ENCODE peak calls at places on chromosomes 1 and 21, in seven cellular contexts. One of them, this sample, is unnamed.

GRCh38 chr1:43140583-43140982 is 31.5 kb downstream of the EBNA1BP2 start:
- DNase-seq in RCC 7860: no peak
- DNase-seq in activated T-cell treated with anti-CD3 and anti-CD28 coated beads, Interleukin-2, amount 50 U/mL, for 72 hours: no peak
- DNase-seq in NCI-H1105: no peak
- DNase-seq in GM10248: no peak
- DNase-seq in K562: no peak
- DNase-seq in activated CD8-positive, alpha-beta T cell treated with anti-CD3 and anti-CD28 coated beads for 36 hours: no peak
- DNase-seq in this sample: no peak

GRCh38 chr21:28605138-28605537 is 387.5 kb downstream of the LTN1 start:
- DNase-seq in RCC 7860: no peak
- DNase-seq in activated T-cell treated with anti-CD3 and anti-CD28 coated beads, Interleukin-2, amount 50 U/mL, for 72 hours: no peak
- DNase-seq in NCI-H1105: no peak
- DNase-seq in GM10248: peak; percentile 9
- DNase-seq in K562: no peak
- DNase-seq in activated CD8-positive, alpha-beta T cell treated with anti-CD3 and anti-CD28 coated beads for 36 hours: peak; percentile 9
- DNase-seq in this sample: no peak

GRCh38 chr1:6041432-6042062 is 4.1 kb upstream of the KCNAB2 start:
- DNase-seq in RCC 7860: no peak
- DNase-seq in activated T-cell treated with anti-CD3 and anti-CD28 coated beads, Interleukin-2, amount 50 U/mL, for 72 hours: peak; percentile 35
- DNase-seq in NCI-H1105: no peak
- DNase-seq in GM10248: peak; percentile 59
- DNase-seq in K562: peak; percentile 79
- DNase-seq in activated CD8-positive, alpha-beta T cell treated with anti-CD3 and anti-CD28 coated beads for 36 hours: peak; percentile 39
- DNase-seq in this sample: peak; percentile 18

GRCh38 chr1:60281360-60281932 is 207.9 kb upstream of the C1orf87 start:
- DNase-seq in RCC 7860: peak; percentile 35
- DNase-seq in activated T-cell treated with anti-CD3 and anti-CD28 coated beads, Interleukin-2, amount 50 U/mL, for 72 hours: peak; percentile 27
- DNase-seq in NCI-H1105: peak; percentile 80
- DNase-seq in GM10248: peak; percentile 34
- DNase-seq in K562: peak; percentile 53
- DNase-seq in activated CD8-positive, alpha-beta T cell treated with anti-CD3 and anti-CD28 coated beads for 36 hours: peak; percentile 63
- DNase-seq in this sample: peak; percentile 62

GRCh38 chr1:225427249-225428065 is at the start of gene LBR:
- DNase-seq in RCC 7860: no peak
- DNase-seq in activated T-cell treated with anti-CD3 and anti-CD28 coated beads, Interleukin-2, amount 50 U/mL, for 72 hours: peak; percentile 50
- DNase-seq in NCI-H1105: no peak
- DNase-seq in GM10248: no peak
- DNase-seq in K562: peak; percentile 45
- DNase-seq in activated CD8-positive, alpha-beta T cell treated with anti-CD3 and anti-CD28 coated beads for 36 hours: peak; percentile 41
- DNase-seq in this sample: peak; percentile 41

GRCh38 chr1:35590476-35591040 is 17.4 kb downstream of the TFAP2E start:
- DNase-seq in RCC 7860: no peak
- DNase-seq in activated T-cell treated with anti-CD3 and anti-CD28 coated beads, Interleukin-2, amount 50 U/mL, for 72 hours: no peak
- DNase-seq in NCI-H1105: no peak
- DNase-seq in GM10248: no peak
- DNase-seq in K562: no peak
- DNase-seq in activated CD8-positive, alpha-beta T cell treated with anti-CD3 and anti-CD28 coated beads for 36 hours: no peak
- DNase-seq in this sample: no peak

GRCh38 chr1:51926171-51926812 is 47.8 kb upstream of the NRDC start:
- DNase-seq in RCC 7860: peak; percentile 20
- DNase-seq in activated T-cell treated with anti-CD3 and anti-CD28 coated beads, Interleukin-2, amount 50 U/mL, for 72 hours: peak; percentile 16
- DNase-seq in NCI-H1105: no peak
- DNase-seq in GM10248: no peak
- DNase-seq in K562: peak; percentile 39
- DNase-seq in activated CD8-positive, alpha-beta T cell treated with anti-CD3 and anti-CD28 coated beads for 36 hours: peak; percentile 18
- DNase-seq in this sample: peak; percentile 70

GRCh38 chr1:172897738-172898137 is 153.0 kb downstream of the TNFSF18 start:
- DNase-seq in RCC 7860: peak; percentile 17
- DNase-seq in activated T-cell treated with anti-CD3 and anti-CD28 coated beads, Interleukin-2, amount 50 U/mL, for 72 hours: no peak
- DNase-seq in NCI-H1105: no peak
- DNase-seq in GM10248: no peak
- DNase-seq in K562: no peak
- DNase-seq in activated CD8-positive, alpha-beta T cell treated with anti-CD3 and anti-CD28 coated beads for 36 hours: no peak
- DNase-seq in this sample: peak; percentile 93

GRCh38 chr1:25820247-25821111 is 725 bp downstream of the MTFR1L start:
- DNase-seq in RCC 7860: peak; percentile 54
- DNase-seq in activated T-cell treated with anti-CD3 and anti-CD28 coated beads, Interleukin-2, amount 50 U/mL, for 72 hours: peak; percentile 79
- DNase-seq in NCI-H1105: no peak
- DNase-seq in GM10248: peak; percentile 87
- DNase-seq in K562: peak; percentile 87
- DNase-seq in activated CD8-positive, alpha-beta T cell treated with anti-CD3 and anti-CD28 coated beads for 36 hours: peak; percentile 88
- DNase-seq in this sample: peak; percentile 73

GRCh38 chr1:155241069-155241679 is 14.1 kb downstream of the ENTREP3 start:
- DNase-seq in RCC 7860: peak; percentile 65
- DNase-seq in activated T-cell treated with anti-CD3 and anti-CD28 coated beads, Interleukin-2, amount 50 U/mL, for 72 hours: peak; percentile 66
- DNase-seq in NCI-H1105: peak; percentile 77
- DNase-seq in GM10248: peak; percentile 69
- DNase-seq in K562: peak; percentile 78
- DNase-seq in activated CD8-positive, alpha-beta T cell treated with anti-CD3 and anti-CD28 coated beads for 36 hours: peak; percentile 84
- DNase-seq in this sample: peak; percentile 89

GRCh38 chr1:99603699-99604595 is 42.0 kb upstream of the PALMD start:
- DNase-seq in RCC 7860: no peak
- DNase-seq in activated T-cell treated with anti-CD3 and anti-CD28 coated beads, Interleukin-2, amount 50 U/mL, for 72 hours: no peak
- DNase-seq in NCI-H1105: no peak
- DNase-seq in GM10248: no peak
- DNase-seq in K562: no peak
- DNase-seq in activated CD8-positive, alpha-beta T cell treated with anti-CD3 and anti-CD28 coated beads for 36 hours: no peak
- DNase-seq in this sample: peak; percentile 13

GRCh38 chr21:32844653-32845443 is 73.3 kb upstream of the PAXBP1 start:
- DNase-seq in RCC 7860: no peak
- DNase-seq in activated T-cell treated with anti-CD3 and anti-CD28 coated beads, Interleukin-2, amount 50 U/mL, for 72 hours: no peak
- DNase-seq in NCI-H1105: no peak
- DNase-seq in GM10248: no peak
- DNase-seq in K562: no peak
- DNase-seq in activated CD8-positive, alpha-beta T cell treated with anti-CD3 and anti-CD28 coated beads for 36 hours: no peak
- DNase-seq in this sample: peak; percentile 66

GRCh38 chr1:109620396-109620817 is 770 bp downstream of the AMPD2 start:
- DNase-seq in RCC 7860: peak; percentile 50
- DNase-seq in activated T-cell treated with anti-CD3 and anti-CD28 coated beads, Interleukin-2, amount 50 U/mL, for 72 hours: no peak
- DNase-seq in NCI-H1105: no peak
- DNase-seq in GM10248: no peak
- DNase-seq in K562: peak; percentile 61
- DNase-seq in activated CD8-positive, alpha-beta T cell treated with anti-CD3 and anti-CD28 coated beads for 36 hours: no peak
- DNase-seq in this sample: peak; percentile 72

GRCh38 chr1:113782451-113782850 is 23.2 kb upstream of the PHTF1 start:
- DNase-seq in RCC 7860: no peak
- DNase-seq in activated T-cell treated with anti-CD3 and anti-CD28 coated beads, Interleukin-2, amount 50 U/mL, for 72 hours: no peak
- DNase-seq in NCI-H1105: no peak
- DNase-seq in GM10248: no peak
- DNase-seq in K562: no peak
- DNase-seq in activated CD8-positive, alpha-beta T cell treated with anti-CD3 and anti-CD28 coated beads for 36 hours: no peak
- DNase-seq in this sample: no peak

This sample was measured in EL.